ENCODE peak calls at places on chromosomes 7 and 10, in six cellular contexts. Q is activated T-cell treated with anti-CD3 and anti-CD28 coated beads, Interleukin-2, amount 50 U/mL, for 72 hours; V is ACHN; H is activated T-helper 1 cell treated with anti-CD3 and anti-CD28 coated beads, Interleukin-12 subunit alpha, Interleukin-12 subunit beta, Interleukin-2, Interleukin-4 antibody, amounts not matched to agents 30 ng/mL and 10 ng/mL and 1 ng/mL, durations not matched to agents 14 hours and 24 hours and 36 hours; T is gastrocnemius medialis; U is EH. S is an unnamed sample.

GRCh38 chr7:139753079-139753692 is 24.6 kb downstream of the HIPK2 start:
- DNase-seq in U (peak; percentile 36), V (no peak), T (peak; percentile 62), H (no peak), Q (no peak), S (no peak)

GRCh38 chr7:26681819-26682418 is 182.5 kb downstream of the SKAP2 start:
- DNase-seq in T (no peak), Q (peak; percentile 14), V (peak; percentile 60), U (peak; percentile 38), H (no peak), S (peak; percentile 20)

GRCh38 chr7:44911911-44912310 is 26.6 kb upstream of the PURB start:
- DNase-seq in T (no peak), H (no peak), Q (no peak), V (no peak), U (no peak), S (no peak)

GRCh38 chr7:55415173-55415778 is 50.1 kb downstream of the LANCL2 start:
- DNase-seq in V (peak; percentile 81), Q (peak; percentile 83), U (peak; percentile 79), T (peak; percentile 64), H (peak; percentile 65), S (peak; percentile 92)

GRCh38 chr7:26995664-26996063 is 100.1 kb downstream of the HOXA1 start:
- DNase-seq in T (no peak), U (no peak), V (no peak), H (no peak), Q (no peak), S (no peak)

GRCh38 chr7:35036361-35037171 is 719 bp downstream of the DPY19L1 start:
- DNase-seq in Q (peak; percentile 40), T (peak; percentile 23), H (peak; percentile 18), U (peak; percentile 68), V (peak; percentile 77), S (peak; percentile 44)

GRCh38 chr10:62014510-62014909 is 113.0 kb downstream of the ARID5B start:
- DNase-seq in H (no peak), Q (no peak), U (no peak), V (no peak), T (no peak), S (no peak)

GRCh38 chr10:133528845-133529575 is 1.8 kb downstream of the CYP2E1 start:
- DNase-seq in H (no peak), T (no peak), U (peak; percentile 31), Q (no peak), V (no peak), S (no peak)

GRCh38 chr10:25101466-25101865 is 73.3 kb upstream of the GPR158 start:
- DNase-seq in T (no peak), Q (no peak), H (no peak), V (no peak), U (no peak), S (no peak)

S was measured in activated CD8-positive, alpha-beta T cell treated with anti-CD3 and anti-CD28 coated beads for 36 hours.